ENCODE peak calls at places on chromosomes 13 and 19, in nine cellular contexts. G is neural progenitor cell, Y is GM12878, X is GM23248, D is keratinocyte, A is MM.1S, E is endothelial cell of umbilical vein, V is fibroblast of lung, J is mammary epithelial cell. N is an unnamed sample.

GRCh38 chr13:67133476-67133875 is 96.7 kb downstream of the PCDH9 start:
- DNase-seq in G (no peak), Y (no peak), X (no peak), D (no peak), A (no peak), E (no peak), V (no peak), J (no peak), N (no peak)

GRCh38 chr19:13020002-13020414 is 24.7 kb downstream of the NFIX start:
- DNase-seq in G (peak; percentile 80), Y (no peak), X (peak; percentile 73), D (no peak), A (no peak), E (peak; percentile 31), V (no peak), J (peak; percentile 72), N (no peak)

GRCh38 chr13:51223284-51224270 is 1.4 kb downstream of the FAM124A start:
- DNase-seq in G (peak; percentile 74), Y (no peak), X (no peak), D (no peak), A (no peak), E (peak; percentile 18), V (no peak), J (no peak), N (no peak)

GRCh38 chr19:38392707-38393308 is 4.3 kb downstream of the SPRED3 start:
- DNase-seq in G (no peak), Y (no peak), X (peak; percentile 80), D (no peak), A (no peak), E (no peak), V (no peak), J (peak; percentile 24), N (no peak)

GRCh38 chr13:51067376-51068125 is 43.5 kb downstream of the C13orf42 start:
- DNase-seq in G (no peak), Y (no peak), X (no peak), D (no peak), A (no peak), E (no peak), V (peak; percentile 12), J (no peak), N (no peak)

GRCh38 chr19:3479177-3479818 is 1.0 kb downstream of the SMIM24 start:
- DNase-seq in G (peak; percentile 66), Y (no peak), X (peak; percentile 73), D (no peak), A (peak; percentile 26), E (no peak), V (no peak), J (no peak), N (peak; percentile 27)

GRCh38 chr13:35164324-35164932 is 222.4 kb downstream of the NBEA start:
- DNase-seq in G (peak; percentile 46), Y (peak; percentile 40), X (peak; percentile 61), D (no peak), A (peak; percentile 51), E (peak; percentile 59), V (peak; percentile 55), J (peak; percentile 6), N (peak; percentile 15)

GRCh38 chr19:15479391-15480345 is at the start of gene PGLYRP2:
- DNase-seq in G (no peak), Y (no peak), X (peak; percentile 40), D (no peak), A (no peak), E (no peak), V (no peak), J (no peak), N (no peak)

GRCh38 chr19:34260771-34261173 is 6.4 kb downstream of the GARRE1 start:
- DNase-seq in G (peak; percentile 36), Y (no peak), X (peak; percentile 27), D (no peak), A (no peak), E (peak; percentile 30), V (peak; percentile 36), J (no peak), N (no peak)

GRCh38 chr19:9945319-9945966 is 9.1 kb upstream of the OLFM2 start:
- DNase-seq in G (peak; percentile 31), Y (no peak), X (peak; percentile 99), D (no peak), A (no peak), E (peak; percentile 7), V (peak; percentile 99), J (peak; percentile 72), N (no peak)

GRCh38 chr19:4120531-4120930 is 3.4 kb downstream of the MAP2K2 start:
- DNase-seq in G (no peak), Y (no peak), X (peak; percentile 76), D (no peak), A (no peak), E (no peak), V (peak; percentile 64), J (no peak), N (no peak)

GRCh38 chr13:77300176-77301141 is 26.4 kb downstream of the MYCBP2 start:
- DNase-seq in G (no peak), Y (no peak), X (peak; percentile 85), D (no peak), A (no peak), E (peak; percentile 75), V (peak; percentile 84), J (peak; percentile 31), N (no peak)

DNA sequence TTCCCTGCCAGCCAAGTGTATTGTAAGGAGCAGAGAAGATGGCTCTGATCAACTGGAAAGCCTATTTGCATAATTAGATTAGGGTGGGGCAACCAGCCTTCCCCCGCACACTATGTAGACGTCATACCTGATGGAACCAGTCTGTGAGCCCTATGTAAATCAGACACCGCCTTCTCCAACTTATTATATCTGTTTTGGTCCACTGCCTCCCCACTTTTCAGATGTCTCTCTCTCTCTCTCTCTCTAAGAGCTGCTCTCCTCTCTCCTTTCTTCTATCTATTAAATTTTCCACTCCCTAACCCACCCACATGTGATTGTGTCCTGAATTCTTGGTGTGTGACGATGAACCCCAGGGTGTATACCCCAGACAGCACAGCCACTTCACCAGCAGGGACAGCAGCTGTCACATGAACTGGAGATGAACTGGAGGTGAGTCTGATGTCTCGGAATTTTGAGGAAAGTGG is 514.4 kb downstream of the IRS2 start:
- DNase-seq in G (peak; percentile 60), Y (no peak), X (peak; percentile 78), D (no peak), A (no peak), E (no peak), V (peak; percentile 29), J (peak; percentile 72), N (peak; percentile 65)
- H3K4me3 ChIP-seq in G (no peak overlapping the region), Y (no peak overlapping the region), X (peak overlapping the region; percentile 68), D (peak overlapping the region; percentile 38), A (no peak overlapping the region), E (no peak overlapping the region), V (no peak overlapping the region), J (peak overlapping the region; percentile 33), N (peak overlapping the region; percentile 33)

DNA sequence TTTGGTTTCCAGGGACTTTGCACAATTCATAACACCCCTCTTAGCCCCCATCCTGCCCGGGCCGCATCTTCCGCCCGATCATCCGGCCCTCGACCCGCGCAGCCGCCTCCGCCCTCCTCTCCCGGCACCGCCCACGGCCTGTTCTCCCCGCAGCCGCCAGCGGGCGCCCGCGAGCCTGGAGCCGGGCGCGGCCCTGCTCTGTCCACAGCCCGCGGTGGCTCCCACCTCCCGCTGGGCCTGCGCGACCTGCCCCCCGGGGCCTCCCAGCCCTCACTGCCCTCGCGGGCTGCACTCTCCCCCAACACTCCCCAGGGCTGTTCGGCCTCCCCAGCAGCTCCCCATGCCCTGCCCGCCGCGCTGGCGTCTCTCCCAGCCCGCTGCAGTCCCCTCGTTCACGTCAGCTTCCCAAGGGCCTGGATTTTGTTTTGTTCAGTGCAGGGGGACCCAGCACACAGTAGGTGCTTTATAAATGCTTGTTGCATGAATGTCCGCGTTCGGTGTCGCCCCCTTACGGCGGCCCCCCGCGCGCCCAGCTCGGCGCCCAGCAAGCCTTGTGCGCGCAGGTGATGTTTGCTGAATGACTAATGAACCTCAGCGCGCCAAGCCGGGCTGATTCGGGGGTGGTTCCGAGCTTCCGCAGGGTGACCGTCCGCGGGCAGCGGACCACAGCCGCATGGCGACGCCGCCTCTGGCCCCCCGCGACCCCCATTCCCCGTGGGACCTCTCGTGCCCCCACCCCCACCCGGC is 4.6 kb upstream of the APC2 start:
- DNase-seq in G (peak; percentile 82), Y (no peak), X (peak; percentile 80), D (no peak), A (peak; percentile 78), E (peak; percentile 52), V (peak; percentile 36), J (peak; percentile 49), N (no peak)
- TF ChIP-seq EZH2 in G (no peak), Y (no peak), X (no peak), D (peak; percentile 69), A (peak; percentile 31), E (no peak), V (peak; percentile 75), J (no peak), N (no peak)

GRCh38 chr19:35558400-35559280 is 4.8 kb downstream of the ATP4A start:
- DNase-seq in G (no peak), Y (no peak), X (no peak), D (no peak), A (no peak), E (no peak), V (no peak), J (no peak), N (no peak)

GRCh38 chr19:35556025-35556590 is 7.3 kb downstream of the ATP4A start:
- DNase-seq in G (no peak), Y (no peak), X (no peak), D (no peak), A (no peak), E (no peak), V (no peak), J (no peak), N (no peak)

GRCh38 chr19:35557539-35558399 is 5.7 kb downstream of the ATP4A start:
- DNase-seq in G (peak; percentile 95), Y (no peak), X (peak; percentile 55), D (no peak), A (no peak), E (peak; percentile 71), V (peak; percentile 48), J (peak; percentile 52), N (peak; percentile 51)

GRCh38 chr19:35555301-35556005 is 8.0 kb downstream of the ATP4A start:
- DNase-seq in G (peak; percentile 75), Y (no peak), X (peak; percentile 44), D (no peak), A (no peak), E (no peak), V (peak; percentile 24), J (peak; percentile 12), N (peak; percentile 40)

DNA sequence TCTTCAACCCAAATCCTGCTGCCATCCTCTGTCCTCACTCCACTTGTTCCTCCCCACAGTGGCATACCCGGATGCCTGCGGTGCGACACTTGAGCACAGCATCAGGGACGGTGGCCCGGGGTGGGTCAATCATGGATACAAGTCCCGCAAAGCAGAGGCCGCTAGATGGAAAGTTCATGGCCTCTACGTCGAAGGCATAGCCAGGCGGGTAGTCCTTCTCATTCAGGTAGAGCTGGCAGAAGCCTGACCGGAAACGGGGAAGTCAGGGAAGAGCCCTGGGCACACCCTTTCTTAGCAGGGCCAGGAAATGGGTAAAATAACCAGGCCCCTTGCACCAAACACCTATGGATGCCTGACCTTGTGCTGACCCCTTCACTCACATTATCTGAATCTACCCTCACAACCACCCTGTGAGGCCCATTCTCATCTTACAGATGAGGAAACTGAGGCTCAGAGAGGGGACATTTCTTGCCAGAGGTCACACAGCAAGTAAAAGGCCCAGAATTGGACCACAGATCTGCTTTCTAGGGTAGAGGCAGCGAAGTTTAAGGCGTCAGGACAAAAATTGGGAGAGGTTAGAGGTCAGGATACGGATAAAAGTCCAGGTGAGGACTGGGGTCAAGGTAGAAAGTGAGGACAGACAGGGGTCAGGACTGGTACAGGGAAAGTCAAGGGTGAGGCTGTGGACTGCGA is 6.5 kb downstream of the ATP4A start:
- DNase-seq in G (no peak), Y (no peak), X (no peak), D (no peak), A (no peak), E (no peak), V (no peak), J (no peak), N (no peak)
- H3K4me3 ChIP-seq in G (peak overlapping the region; percentile 54), Y (no peak overlapping the region), X (no peak overlapping the region), D (no peak overlapping the region), A (no peak overlapping the region), E (no peak overlapping the region), V (no peak overlapping the region), J (no peak overlapping the region), N (no peak overlapping the region)

GRCh38 chr13:45007823-45008222 is 18.5 kb downstream of the GPALPP1 start:
- DNase-seq in G (no peak), Y (no peak), X (no peak), D (no peak), A (no peak), E (no peak), V (no peak), J (no peak), N (no peak)
- TF ChIP-seq EZH2 in G (no peak), Y (no peak), X (no peak), D (no peak), A (no peak), E (no peak), V (no peak), J (no peak), N (no peak)

N was measured in HCT116.